ENCODE peak calls at places on chromosomes 7 and 10, in ten cellular contexts. S is heart left ventricle, M is colonic mucosa, P is H9, F is trophoblast cell, L is PC-3, A is right cardiac atrium, X is neuronal stem cell, B is AG04450, K is T-helper 17 cell. T is an unnamed sample.
A peak's percentile ranks its signal among the peaks of the same experiment; 100 is the strongest.

GRCh38 chr10:43039629-43040481 is 37.0 kb upstream of the RET start:
- DNase-seq in F (no peak), P (peak; percentile 18), K (no peak), L (no peak), B (no peak), A (no peak), M (peak; percentile 7), X (no peak), S (no peak), T (no peak)

GRCh38 chr10:72875250-72876055 is 18.1 kb upstream of the OIT3 start:
- DNase-seq in F (no peak), L (peak; percentile 98), K (no peak), A (no peak), B (peak; percentile 4), X (no peak), M (no peak), S (no peak), P (no peak), T (no peak)

GRCh38 chr10:100345570-100346330 is 1.3 kb upstream of the SCD start:
- DNase-seq in A (peak; percentile 72), B (no peak), L (peak; percentile 38), K (no peak), M (no peak), X (no peak), P (no peak), S (no peak), F (peak; percentile 71), T (no peak)

GRCh38 chr7:146701166-146701565 is 584.6 kb downstream of the CNTNAP2 start:
- DNase-seq in X (no peak), K (no peak), M (no peak), A (no peak), L (no peak), B (no peak), S (no peak), P (no peak), F (no peak), T (no peak)

GRCh38 chr10:87961314-87961713 is 97.9 kb downstream of the PTEN start:
- DNase-seq in S (no peak), F (peak; percentile 5), M (no peak), L (no peak), P (no peak), A (no peak), K (no peak), B (no peak), X (no peak), T (no peak)

GRCh38 chr10:128070721-128071416 is 55.4 kb downstream of the MKI67 start:
- DNase-seq in A (no peak), B (no peak), M (no peak), K (no peak), X (no peak), P (no peak), L (no peak), F (no peak), S (peak; percentile 14), T (no peak)

GRCh38 chr7:155580367-155580766 is 34.0 kb upstream of the CNPY1 start:
- DNase-seq in X (no peak), L (no peak), A (no peak), K (no peak), M (no peak), F (no peak), S (no peak), P (no peak), B (no peak), T (no peak)

GRCh38 chr7:47609803-47610452 is 28.0 kb upstream of the TNS3 start:
- DNase-seq in M (no peak), X (no peak), L (no peak), K (no peak), A (peak; percentile 87), P (no peak), B (peak; percentile 91), F (no peak), S (peak; percentile 40), T (no peak)

GRCh38 chr10:63491558-63492316 is 26.0 kb upstream of the JMJD1C start:
- DNase-seq in P (no peak), M (no peak), A (peak; percentile 47), F (peak; percentile 72), B (no peak), K (no peak), X (no peak), S (no peak), L (peak; percentile 83), T (no peak)

GRCh38 chr7:130995252-130996081 is 261.5 kb upstream of the KLF14 start:
- DNase-seq in B (no peak), L (no peak), F (no peak), S (no peak), P (no peak), M (peak; percentile 71), X (no peak), K (no peak), A (no peak), T (no peak)

GRCh38 chr10:12499066-12499465 is 149.7 kb downstream of the CAMK1D start:
- DNase-seq in S (no peak), K (no peak), P (no peak), A (no peak), F (no peak), M (no peak), B (no peak), X (no peak), L (no peak), T (no peak)

GRCh38 chr7:44981035-44981706 is 2.4 kb upstream of the MYO1G start:
- DNase-seq in P (no peak), A (no peak), K (no peak), L (no peak), M (no peak), B (no peak), S (no peak), F (no peak), X (no peak), T (no peak)

GRCh38 chr7:122887198-122887597 is 938 bp upstream of the CADPS2 start:
- DNase-seq in L (peak; percentile 64), A (peak; percentile 89), P (peak; percentile 66), X (peak; percentile 41), M (peak; percentile 69), F (peak; percentile 72), S (peak; percentile 63), K (no peak), B (no peak), T (no peak)

DNA sequence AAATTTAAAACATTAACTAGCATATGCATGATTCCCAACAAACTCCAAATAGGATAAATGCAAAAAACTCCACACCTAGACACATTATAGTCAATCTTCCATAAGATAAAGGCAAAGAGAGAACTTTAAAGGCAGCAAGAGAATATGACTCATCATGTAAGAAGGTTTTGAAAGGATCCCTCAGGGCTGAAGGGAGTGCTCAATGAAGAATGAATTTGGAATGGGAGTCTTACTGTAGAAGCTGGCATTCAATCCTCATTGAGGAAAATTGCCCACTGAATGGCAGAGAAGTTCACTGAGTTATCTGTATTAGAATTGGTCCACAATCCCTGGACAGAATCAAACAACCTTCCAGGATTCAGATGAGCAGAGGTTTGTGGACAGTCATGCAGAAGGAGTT is 26.1 kb upstream of the ZNF365 start:
- DNase-seq in L (peak; percentile 49), M (no peak), K (no peak), X (no peak), B (no peak), F (peak; percentile 5), S (no peak), A (no peak), P (no peak), T (no peak)
- H3K9me3 ChIP-seq in L (peaks cover 44% of the 10 kb centered on the region), M (no peaks in the 10 kb centered on the region), K (no peaks in the 10 kb centered on the region), X (peaks cover 4% of the 10 kb centered on the region), B (peaks cover 6% of the 10 kb centered on the region), F (peaks cover 6% of the 10 kb centered on the region), S (peaks cover 41% of the 10 kb centered on the region), A (peaks cover 3% of the 10 kb centered on the region), P (peaks cover 4% of the 10 kb centered on the region), T (peaks cover 35% of the 10 kb centered on the region)

GRCh38 chr10:133515471-133515870 is 11.7 kb upstream of the CYP2E1 start:
- DNase-seq in S (no peak), K (no peak), A (no peak), X (no peak), P (no peak), B (no peak), L (no peak), F (no peak), M (no peak), T (no peak)

GRCh38 chr10:133511907-133512528 is 15.1 kb upstream of the CYP2E1 start:
- DNase-seq in M (no peak), X (no peak), P (no peak), S (no peak), A (no peak), K (no peak), L (no peak), F (no peak), B (no peak), T (no peak)

GRCh38 chr10:133511408-133511807 is 15.8 kb upstream of the CYP2E1 start:
- DNase-seq in M (no peak), B (no peak), S (no peak), A (no peak), P (no peak), K (no peak), L (no peak), F (no peak), X (no peak), T (no peak)

DNA sequence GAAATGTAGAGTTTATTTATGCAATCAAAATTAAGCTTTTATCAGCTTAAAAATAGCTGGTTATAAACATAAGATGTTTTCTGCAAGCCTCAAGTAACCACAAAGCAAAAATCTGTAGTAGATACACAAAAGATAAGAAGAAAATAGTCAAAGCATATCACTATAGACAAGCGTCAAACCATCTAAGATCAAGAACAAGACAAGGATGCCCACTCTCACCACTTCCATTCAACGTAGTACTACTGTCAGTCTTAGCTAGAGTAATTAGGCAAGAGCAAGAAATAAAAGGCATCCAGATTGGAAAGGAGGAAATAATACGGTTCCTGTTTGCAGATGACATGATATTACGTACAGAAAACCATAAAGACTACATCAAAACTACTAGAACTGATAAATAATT is 17.5 kb upstream of the CYP2E1 start:
- DNase-seq in F (no peak), X (no peak), P (no peak), K (no peak), S (no peak), L (no peak), B (no peak), A (no peak), M (no peak), T (no peak)
- H3K9me3 ChIP-seq in F (peaks cover 10% of the 10 kb centered on the region), X (peaks cover 18% of the 10 kb centered on the region), P (peaks cover 65% of the 10 kb centered on the region), K (no peaks in the 10 kb centered on the region), S (peaks cover 19% of the 10 kb centered on the region), L (no peaks in the 10 kb centered on the region), B (no peaks in the 10 kb centered on the region), A (no peaks in the 10 kb centered on the region), M (no peaks in the 10 kb centered on the region), T (no peaks in the 10 kb centered on the region)

GRCh38 chr7:158353606-158354570 is 233.7 kb downstream of the PTPRN2 start:
- DNase-seq in X (peak; percentile 51), M (peak; percentile 30), K (no peak), F (no peak), B (no peak), P (peak; percentile 78), S (no peak), A (no peak), L (peak; percentile 61), T (no peak)
- H3K9me3 ChIP-seq in X (peaks cover 9% of the 10 kb centered on the region), M (no peaks in the 10 kb centered on the region), K (no peaks in the 10 kb centered on the region), F (peaks cover 26% of the 10 kb centered on the region), B (peaks cover 79% of the 10 kb centered on the region), P (no peaks in the 10 kb centered on the region), S (peaks cover 15% of the 10 kb centered on the region), A (no peaks in the 10 kb centered on the region), L (no peaks in the 10 kb centered on the region), T (peaks cover 7% of the 10 kb centered on the region)

DNA sequence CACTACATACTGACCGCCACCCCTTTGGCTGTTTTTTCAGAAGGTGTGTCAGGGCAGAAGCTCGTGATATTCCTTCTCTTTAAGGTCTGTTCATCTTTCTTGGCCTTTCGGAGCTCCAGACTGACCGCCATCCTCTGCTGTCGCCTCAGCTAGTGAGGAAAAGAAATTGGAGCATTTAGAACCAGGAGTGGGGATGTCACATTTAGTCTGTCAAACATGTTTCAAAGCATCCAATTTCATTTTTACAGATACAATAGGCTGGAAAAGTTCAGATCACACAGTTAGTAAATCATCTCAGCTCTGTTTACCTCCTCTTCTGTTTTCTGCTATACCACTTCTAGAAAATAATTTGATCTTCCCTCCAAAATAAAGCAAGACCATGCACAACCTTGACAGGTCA is 4.8 kb downstream of the KPNA7 start:
- DNase-seq in L (no peak), P (no peak), X (no peak), K (no peak), B (no peak), A (no peak), F (no peak), S (no peak), M (no peak), T (no peak)
- H3K9me3 ChIP-seq in L (peaks cover 18% of the 10 kb centered on the region), P (no peaks in the 10 kb centered on the region), X (peaks cover 2% of the 10 kb centered on the region), K (no peaks in the 10 kb centered on the region), B (peaks cover 10% of the 10 kb centered on the region), A (peaks cover 2% of the 10 kb centered on the region), F (peaks cover 3% of the 10 kb centered on the region), S (peaks cover 17% of the 10 kb centered on the region), M (no peaks in the 10 kb centered on the region), T (no peaks in the 10 kb centered on the region)